ENCODE peak calls at places on chromosomes 11 and 22, in six cellular contexts. A, J, F, I, U and P are unnamed samples.

GRCh38 chr11:114280696-114281095 is 15.5 kb upstream of the NNMT start:
- DNase-seq in A (peak; percentile 57), J (peak; percentile 81), F (peak; percentile 90), I (peak; percentile 81), U (peak; percentile 27), P (no peak)

GRCh38 chr11:69791266-69791665 is 16.1 kb upstream of the FGF4 start:
- DNase-seq in A (peak; percentile 75), J (peak; percentile 31), F (no peak), I (peak; percentile 31), U (no peak), P (no peak)

GRCh38 chr11:111723595-111723994 is 42.6 kb downstream of the PPP2R1B start:
- DNase-seq in A (no peak), J (no peak), F (no peak), I (no peak), U (no peak), P (no peak)

GRCh38 chr22:26974914-26975313 is 317.5 kb downstream of the MIAT start:
- DNase-seq in A (no peak), J (no peak), F (no peak), I (no peak), U (no peak), P (no peak)

GRCh38 chr11:76456571-76456970 is 11.8 kb downstream of the EMSY start:
- DNase-seq in A (no peak), J (no peak), F (no peak), I (no peak), U (no peak), P (no peak)

GRCh38 chr11:9002920-9003572 is 755 bp downstream of the NRIP3 start:
- DNase-seq in A (no peak), J (no peak), F (no peak), I (no peak), U (no peak), P (no peak)

GRCh38 chr11:19403196-19403895 is 162.6 kb upstream of the E2F8 start:
- DNase-seq in A (no peak), J (no peak), F (no peak), I (no peak), U (no peak), P (no peak)

GRCh38 chr11:106161775-106162174 is 84.3 kb downstream of the AASDHPPT start:
- DNase-seq in A (peak; percentile 40), J (no peak), F (no peak), I (no peak), U (no peak), P (no peak)

GRCh38 chr11:112163875-112164521 is at the start of gene IL18:
- DNase-seq in A (no peak), J (peak; percentile 45), F (no peak), I (no peak), U (no peak), P (no peak)

GRCh38 chr11:35418847-35419712 is at the start of gene SLC1A2:
- DNase-seq in A (no peak), J (peak; percentile 41), F (no peak), I (no peak), U (no peak), P (no peak)

GRCh38 chr22:19943665-19944026 is 2.0 kb upstream of the TXNRD2 start:
- DNase-seq in A (no peak), J (no peak), F (no peak), I (peak; percentile 65), U (peak; percentile 87), P (peak; percentile 70)

GRCh38 chr22:50678651-50679521 is 6.3 kb downstream of the SHANK3 start:
- DNase-seq in A (no peak), J (peak; percentile 2), F (no peak), I (no peak), U (no peak), P (no peak)

GRCh38 chr11:33984682-33985389 is 66.7 kb upstream of the CAPRIN1 start:
- DNase-seq in A (no peak), J (no peak), F (no peak), I (peak; percentile 4), U (no peak), P (no peak)

GRCh38 chr11:12744831-12745502 is 70.7 kb downstream of the TEAD1 start:
- DNase-seq in A (no peak), J (no peak), F (no peak), I (no peak), U (no peak), P (no peak)

GRCh38 chr22:50595189-50595588 is 5.4 kb upstream of the MAPK8IP2 start:
- DNase-seq in A (peak; percentile 12), J (no peak), F (no peak), I (no peak), U (no peak), P (no peak)

GRCh38 chr11:10397226-10397987 is 57.7 kb upstream of the AMPD3 start:
- DNase-seq in A (no peak), J (no peak), F (no peak), I (no peak), U (no peak), P (no peak)

DNA sequence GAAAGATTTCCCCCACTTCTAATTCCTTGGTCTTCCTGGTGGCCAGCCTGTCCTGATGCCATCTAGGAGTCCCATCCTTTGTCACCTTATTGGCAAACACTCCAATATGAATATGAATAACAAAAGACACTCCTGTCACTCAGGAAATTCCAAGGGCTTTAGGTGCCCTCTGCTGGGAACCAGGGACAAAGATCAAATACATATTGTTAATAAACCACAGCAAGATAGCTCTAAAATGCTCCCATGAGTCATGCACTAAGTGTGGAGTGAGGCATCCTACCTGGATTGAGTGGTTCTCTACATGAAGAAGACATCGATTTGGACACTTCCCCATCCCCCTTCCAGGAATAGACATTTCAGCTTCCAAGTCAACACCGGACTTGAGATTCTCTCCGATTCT is 823.6 kb downstream of the TBC1D22A start:
- DNase-seq in A (no peak), J (no peak), F (no peak), I (peak; percentile 20), U (no peak), P (no peak)
- H3K9me3 ChIP-seq in A (peaks cover 20% of the 10 kb centered on the region), J (no peaks in the 10 kb centered on the region), F (peaks cover 2% of the 10 kb centered on the region), I (no peaks in the 10 kb centered on the region), U (peaks cover 30% of the 10 kb centered on the region), P (peaks cover 3% of the 10 kb centered on the region)

GRCh38 chr11:43582024-43582836 is 98.3 kb upstream of the HSD17B12 start:
- DNase-seq in A (no peak), J (no peak), F (no peak), I (no peak), U (no peak), P (no peak)

GRCh38 chr11:43580735-43581369 is 99.7 kb upstream of the HSD17B12 start:
- DNase-seq in A (no peak), J (no peak), F (no peak), I (peak; percentile 18), U (no peak), P (no peak)

GRCh38 chr11:43582837-43583462 is 97.6 kb upstream of the HSD17B12 start:
- DNase-seq in A (no peak), J (no peak), F (no peak), I (no peak), U (no peak), P (no peak)

GRCh38 chr11:43579919-43580276 is 100.6 kb upstream of the HSD17B12 start:
- DNase-seq in A (no peak), J (no peak), F (no peak), I (no peak), U (no peak), P (no peak)

DNA sequence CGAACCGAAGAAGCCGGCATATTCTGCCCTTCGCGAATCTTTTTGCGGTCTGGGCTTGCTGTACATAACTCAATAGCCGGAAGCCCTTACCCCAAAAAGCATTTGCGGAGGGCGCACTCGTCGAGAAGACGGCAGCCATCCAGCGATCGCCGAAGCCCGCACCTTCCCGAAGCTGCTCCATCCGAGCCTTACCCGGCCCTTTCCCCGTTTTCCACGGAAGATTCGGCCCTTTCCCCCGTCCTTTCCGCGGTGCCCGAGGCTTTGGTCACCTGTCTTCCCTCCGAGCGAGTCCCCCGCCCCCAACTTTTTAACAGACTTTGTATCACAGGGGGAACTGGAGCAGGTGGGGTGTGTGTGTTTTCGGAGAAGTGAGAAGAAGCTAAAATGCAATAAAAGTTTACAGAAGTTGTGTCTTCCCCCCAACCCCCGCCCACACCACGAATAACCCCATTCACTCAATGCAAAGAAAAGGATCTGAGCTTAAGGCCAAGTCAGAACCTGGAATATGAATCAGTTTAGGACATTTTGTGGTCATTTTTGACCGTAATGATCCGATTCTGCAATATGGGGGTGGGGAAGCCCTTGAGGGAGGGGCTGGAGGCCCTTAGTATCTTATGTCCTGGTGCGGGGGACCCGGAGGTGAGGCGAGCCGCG is 99.0 kb upstream of the HSD17B12 start:
- DNase-seq in A (no peak), J (no peak), F (no peak), I (no peak), U (no peak), P (no peak)
- TF ChIP-seq EZH2 in A (peak; percentile 64), J (peak; percentile 41), F (peak; percentile 46), I (peak; percentile 83), U (no peak), P (no peak)

DNA sequence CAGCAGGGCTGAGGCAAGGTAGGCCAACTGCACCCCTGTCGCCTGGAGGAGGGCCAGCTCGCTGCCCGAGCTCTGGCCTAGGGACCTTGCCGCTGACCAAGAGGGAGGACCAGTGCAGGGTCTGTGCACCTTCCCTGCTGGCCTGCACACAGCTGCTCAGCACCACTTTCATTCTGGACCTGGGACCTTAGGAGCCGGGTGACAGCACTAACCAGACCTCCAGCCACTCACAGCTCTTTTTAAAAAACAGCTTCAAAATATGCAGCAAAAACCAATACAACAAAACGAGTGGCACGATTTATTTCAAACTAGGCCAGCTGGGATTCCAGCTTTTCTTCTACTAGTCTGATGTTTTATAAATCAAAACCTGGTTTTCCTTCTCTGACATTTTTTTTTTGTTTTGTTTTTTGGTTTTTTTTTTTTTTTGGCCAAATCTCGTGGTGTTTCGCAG is 18.0 kb downstream of the RSPH14 start:
- DNase-seq in A (no peak), J (no peak), F (no peak), I (no peak), U (no peak), P (no peak)
- H3K27ac ChIP-seq in A (no peak overlapping the region), J (no peak overlapping the region), F (no peak overlapping the region), I (no peak overlapping the region), U (no peak overlapping the region), P (no peak overlapping the region)

DNA sequence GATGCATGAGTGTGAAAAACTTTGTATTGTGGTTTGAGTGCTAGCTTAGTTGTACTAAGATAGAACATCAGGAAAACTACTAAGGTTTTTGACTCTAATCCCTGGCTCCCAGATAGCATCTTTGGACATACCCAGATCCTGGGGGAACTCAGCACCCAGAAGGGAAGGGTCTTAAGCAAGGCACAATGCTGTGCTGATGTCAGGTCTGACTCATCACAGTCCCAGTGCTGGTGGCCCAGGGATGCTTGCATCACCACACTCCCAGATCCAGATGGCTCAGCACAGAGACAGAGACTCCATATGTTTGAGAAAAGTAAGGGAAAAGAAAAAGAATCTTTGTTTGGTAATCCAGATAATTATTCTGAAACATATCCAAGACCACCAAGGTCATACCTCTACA is 18.3 kb upstream of the OR56A3 start:
- DNase-seq in A (peak; percentile 20), J (no peak), F (no peak), I (no peak), U (no peak), P (no peak)
- H3K9me3 ChIP-seq in A (peaks cover 3% of the 10 kb centered on the region), J (no peaks in the 10 kb centered on the region), F (no peaks in the 10 kb centered on the region), I (no peaks in the 10 kb centered on the region), U (no peaks in the 10 kb centered on the region), P (no peaks in the 10 kb centered on the region)

GRCh38 chr22:45007247-45007945 is 2.4 kb downstream of the PHF21B start:
- DNase-seq in A (peak; percentile 19), J (peak; percentile 87), F (no peak), I (peak; percentile 17), U (no peak), P (no peak)
- TF ChIP-seq EZH2 in A (no peak), J (no peak), F (no peak), I (no peak), U (no peak), P (no peak)

GRCh38 chr11:62656801-62657429 is 3.8 kb upstream of the INTS5 start:
- DNase-seq in A (no peak), J (no peak), F (no peak), I (peak; percentile 46), U (no peak), P (no peak)
- H3K27ac ChIP-seq in A (no peak overlapping the region), J (no peak overlapping the region), F (no peak overlapping the region), I (no peak overlapping the region), U (no peak overlapping the region), P (no peak overlapping the region)